ENCODE peak calls at places on chromosomes 2 and 18, in six cellular contexts. One of them, this sample, is unnamed.

GRCh38 chr18:60984496-60984895 is 348.7 kb upstream of the CDH20 start:
- ATAC-seq in upper lobe of left lung: no peak
- ATAC-seq in K562: no peak
- ATAC-seq in GM12878: no peak
- ATAC-seq in HepG2: no peak
- ATAC-seq in A549: no peak
- ATAC-seq in this sample: no peak

GRCh38 chr18:9175115-9175514 is 38.5 kb downstream of the ANKRD12 start:
- ATAC-seq in A549: no peak
- ATAC-seq in HepG2: no peak
- ATAC-seq in K562: no peak
- ATAC-seq in GM12878: no peak
- ATAC-seq in upper lobe of left lung: no peak
- ATAC-seq in this sample: no peak

GRCh38 chr2:3662239-3662638 is 4.2 kb downstream of the ALLC start:
- ATAC-seq in upper lobe of left lung: no peak
- ATAC-seq in GM12878: peak
- ATAC-seq in HepG2: no peak
- ATAC-seq in A549: no peak
- ATAC-seq in K562: peak
- ATAC-seq in this sample: no peak

GRCh38 chr18:69787825-69788547 is 159.7 kb downstream of the CD226 start:
- ATAC-seq in upper lobe of left lung: no peak
- ATAC-seq in GM12878: no peak
- ATAC-seq in HepG2: no peak
- ATAC-seq in K562: no peak
- ATAC-seq in A549: no peak
- ATAC-seq in this sample: no peak

GRCh38 chr2:177123048-177123447 is 89.5 kb upstream of the HNRNPA3 start:
- ATAC-seq in upper lobe of left lung: no peak
- ATAC-seq in A549: peak
- ATAC-seq in HepG2: no peak
- ATAC-seq in GM12878: no peak
- ATAC-seq in K562: no peak
- ATAC-seq in this sample: no peak

GRCh38 chr18:40063488-40063887 is 1891.5 kb upstream of the PIK3C3 start:
- ATAC-seq in A549: no peak
- ATAC-seq in K562: no peak
- ATAC-seq in upper lobe of left lung: no peak
- ATAC-seq in GM12878: no peak
- ATAC-seq in HepG2: no peak
- ATAC-seq in this sample: no peak

GRCh38 chr2:30026091-30027055 is 105.0 kb upstream of the ALK start:
- ATAC-seq in upper lobe of left lung: peak
- ATAC-seq in HepG2: peak
- ATAC-seq in GM12878: peak
- ATAC-seq in A549: peak
- ATAC-seq in K562: peak
- ATAC-seq in this sample: peak

GRCh38 chr2:107986278-107987217 is at the start of gene SLC5A7:
- ATAC-seq in K562: no peak
- ATAC-seq in A549: peak
- ATAC-seq in GM12878: no peak
- ATAC-seq in HepG2: peak
- ATAC-seq in upper lobe of left lung: peak
- ATAC-seq in this sample: no peak

GRCh38 chr2:23777857-23778256 is 149.1 kb downstream of the ATAD2B start:
- ATAC-seq in HepG2: no peak
- ATAC-seq in upper lobe of left lung: no peak
- ATAC-seq in GM12878: no peak
- ATAC-seq in A549: no peak
- ATAC-seq in K562: no peak
- ATAC-seq in this sample: no peak

GRCh38 chr2:33298233-33298632 is 178.2 kb upstream of the RASGRP3 start:
- ATAC-seq in GM12878: no peak
- ATAC-seq in A549: peak
- ATAC-seq in K562: no peak
- ATAC-seq in upper lobe of left lung: no peak
- ATAC-seq in HepG2: no peak
- ATAC-seq in this sample: peak

GRCh38 chr2:100067796-100068195 is 74.6 kb downstream of the AFF3 start:
- ATAC-seq in GM12878: no peak
- ATAC-seq in A549: no peak
- ATAC-seq in upper lobe of left lung: peak
- ATAC-seq in K562: no peak
- ATAC-seq in HepG2: peak
- ATAC-seq in this sample: no peak

GRCh38 chr2:127811397-127811860 is 458 bp upstream of the WDR33 start:
- ATAC-seq in GM12878: peak
- ATAC-seq in A549: no peak
- ATAC-seq in HepG2: no peak
- ATAC-seq in K562: peak
- ATAC-seq in upper lobe of left lung: peak
- ATAC-seq in this sample: peak

GRCh38 chr2:23469142-23469540 is 84.2 kb downstream of the KLHL29 start:
- ATAC-seq in GM12878: no peak
- ATAC-seq in K562: no peak
- ATAC-seq in A549: no peak
- ATAC-seq in HepG2: peak
- ATAC-seq in upper lobe of left lung: no peak
- ATAC-seq in this sample: no peak

GRCh38 chr2:70498054-70498453 is 55.6 kb downstream of the TGFA start:
- ATAC-seq in HepG2: peak
- ATAC-seq in K562: peak
- ATAC-seq in A549: peak
- ATAC-seq in GM12878: peak
- ATAC-seq in upper lobe of left lung: no peak
- ATAC-seq in this sample: no peak

GRCh38 chr2:223969315-223969714 is 12.1 kb downstream of the MRPL44 start:
- ATAC-seq in GM12878: no peak
- ATAC-seq in K562: no peak
- ATAC-seq in HepG2: no peak
- ATAC-seq in A549: no peak
- ATAC-seq in upper lobe of left lung: no peak
- ATAC-seq in this sample: no peak

GRCh38 chr2:223971731-223972130 is 14.5 kb downstream of the MRPL44 start:
- ATAC-seq in K562: no peak
- ATAC-seq in HepG2: no peak
- ATAC-seq in A549: no peak
- ATAC-seq in GM12878: no peak
- ATAC-seq in upper lobe of left lung: no peak
- ATAC-seq in this sample: no peak

GRCh38 chr2:223969856-223970255 is 12.6 kb downstream of the MRPL44 start:
- ATAC-seq in K562: peak
- ATAC-seq in upper lobe of left lung: no peak
- ATAC-seq in HepG2: no peak
- ATAC-seq in A549: peak
- ATAC-seq in GM12878: no peak
- ATAC-seq in this sample: no peak

GRCh38 chr2:223970343-223971128 is 13.3 kb downstream of the MRPL44 start:
- ATAC-seq in A549: peak
- ATAC-seq in HepG2: peak
- ATAC-seq in GM12878: peak
- ATAC-seq in upper lobe of left lung: no peak
- ATAC-seq in K562: peak
- ATAC-seq in this sample: no peak

GRCh38 chr2:223967981-223968380 is 10.7 kb downstream of the MRPL44 start:
- ATAC-seq in A549: no peak
- ATAC-seq in GM12878: no peak
- ATAC-seq in upper lobe of left lung: no peak
- ATAC-seq in HepG2: no peak
- ATAC-seq in K562: no peak
- ATAC-seq in this sample: no peak
- TF ChIP-seq POLR2A in A549: no peak
- TF ChIP-seq POLR2A in GM12878: no peak
- TF ChIP-seq POLR2A in upper lobe of left lung: no peak
- TF ChIP-seq POLR2A in HepG2: no peak
- TF ChIP-seq POLR2A in K562: no peak
- TF ChIP-seq POLR2A in this sample: no peak

GRCh38 chr2:98876741-98877140 is 59.3 kb downstream of the CRACDL start:
- ATAC-seq in HepG2: no peak
- ATAC-seq in GM12878: peak
- ATAC-seq in K562: no peak
- ATAC-seq in A549: no peak
- ATAC-seq in upper lobe of left lung: no peak
- ATAC-seq in this sample: no peak

GRCh38 chr2:98874186-98874689 is 61.8 kb downstream of the CRACDL start:
- ATAC-seq in A549: no peak
- ATAC-seq in GM12878: no peak
- ATAC-seq in upper lobe of left lung: no peak
- ATAC-seq in HepG2: no peak
- ATAC-seq in K562: no peak
- ATAC-seq in this sample: no peak

GRCh38 chr2:98875746-98876145 is 60.3 kb downstream of the CRACDL start:
- ATAC-seq in upper lobe of left lung: no peak
- ATAC-seq in HepG2: no peak
- ATAC-seq in GM12878: no peak
- ATAC-seq in A549: no peak
- ATAC-seq in K562: no peak
- ATAC-seq in this sample: no peak

GRCh38 chr2:98872526-98872925 is 63.5 kb downstream of the CRACDL start:
- ATAC-seq in upper lobe of left lung: no peak
- ATAC-seq in A549: no peak
- ATAC-seq in HepG2: no peak
- ATAC-seq in GM12878: no peak
- ATAC-seq in K562: no peak
- ATAC-seq in this sample: no peak

DNA sequence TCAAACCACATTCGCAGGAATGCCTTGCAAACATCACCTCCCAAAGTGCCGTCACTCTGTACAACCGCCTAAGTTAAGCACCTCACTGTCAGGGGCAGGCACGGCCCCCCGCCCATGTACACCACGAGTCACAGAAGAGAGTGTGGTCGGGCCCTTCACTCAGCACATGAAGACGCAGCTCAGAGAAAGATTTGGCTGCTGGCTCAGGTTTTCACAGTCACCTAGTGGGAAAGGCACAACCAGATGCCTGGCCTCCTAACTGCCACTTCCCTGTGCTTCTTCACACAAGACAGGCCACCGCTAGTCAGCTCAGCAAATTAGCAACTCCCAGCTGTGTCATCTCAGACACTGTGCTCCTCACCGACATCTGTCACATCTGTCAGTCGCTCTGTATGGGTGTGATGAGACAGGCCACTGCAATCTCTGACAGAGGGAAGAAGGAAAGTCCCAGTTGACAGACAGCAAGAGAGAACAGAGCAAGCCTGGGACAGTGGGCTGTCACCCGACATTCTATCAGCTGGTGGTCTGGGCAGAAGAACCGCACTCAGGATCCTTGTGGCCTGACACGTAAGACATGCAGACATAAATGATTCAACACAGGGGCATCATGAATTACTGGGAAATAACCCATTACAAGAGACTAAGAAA is 60.8 kb downstream of the CRACDL start:
- ATAC-seq in upper lobe of left lung: no peak
- ATAC-seq in K562: no peak
- ATAC-seq in HepG2: no peak
- ATAC-seq in GM12878: peak
- ATAC-seq in A549: no peak
- ATAC-seq in this sample: no peak
- TF ChIP-seq EP300 in upper lobe of left lung: no peak
- TF ChIP-seq EP300 in K562: no peak
- TF ChIP-seq EP300 in HepG2: no peak
- TF ChIP-seq EP300 in GM12878: no peak
- TF ChIP-seq EP300 in A549: no peak
- TF ChIP-seq EP300 in this sample: no peak

DNA sequence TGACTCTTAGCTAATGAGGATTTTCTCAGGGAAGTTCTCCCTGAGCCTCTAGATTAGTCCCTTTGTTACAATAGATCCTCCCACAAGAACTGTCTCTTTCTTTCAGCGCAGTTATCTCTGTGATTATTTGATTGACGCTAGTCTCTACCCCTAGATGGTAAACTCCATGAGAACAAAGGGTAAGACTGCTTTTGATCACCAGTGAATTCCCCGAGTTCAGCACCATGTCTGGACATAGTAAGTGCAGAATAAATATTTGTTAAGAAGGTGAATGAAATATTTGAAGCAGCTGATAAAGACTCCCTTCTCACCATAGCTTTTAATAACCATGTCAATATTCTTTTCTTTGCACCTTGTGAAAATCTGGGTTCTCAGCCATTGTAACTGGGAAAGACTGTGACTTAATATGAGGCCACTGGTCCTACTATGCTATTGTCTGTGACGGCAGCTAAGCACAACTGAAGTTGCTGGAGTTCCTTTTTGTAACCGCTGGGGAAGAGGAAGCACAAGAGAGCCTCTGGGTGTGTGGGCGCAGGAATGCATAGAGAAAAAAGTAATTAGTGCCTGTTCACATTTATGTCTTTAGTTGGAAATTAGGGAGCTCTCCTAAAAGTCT is 214.7 kb downstream of the TGIF1 start:
- ATAC-seq in A549: no peak
- ATAC-seq in GM12878: no peak
- ATAC-seq in HepG2: peak
- ATAC-seq in upper lobe of left lung: no peak
- ATAC-seq in K562: peak
- ATAC-seq in this sample: no peak
- TF ChIP-seq POLR2A in A549: no peak
- TF ChIP-seq POLR2A in GM12878: no peak
- TF ChIP-seq POLR2A in HepG2: no peak
- TF ChIP-seq POLR2A in upper lobe of left lung: no peak
- TF ChIP-seq POLR2A in K562: no peak
- TF ChIP-seq POLR2A in this sample: no peak

GRCh38 chr2:43897492-43897891 is 58.7 kb downstream of the ABCG8 start:
- ATAC-seq in GM12878: no peak
- ATAC-seq in A549: no peak
- ATAC-seq in HepG2: no peak
- ATAC-seq in upper lobe of left lung: no peak
- ATAC-seq in K562: no peak
- ATAC-seq in this sample: no peak

GRCh38 chr2:43898134-43898957 is 59.6 kb downstream of the ABCG8 start:
- ATAC-seq in A549: peak
- ATAC-seq in GM12878: no peak
- ATAC-seq in K562: peak
- ATAC-seq in HepG2: peak
- ATAC-seq in upper lobe of left lung: peak
- ATAC-seq in this sample: no peak

GRCh38 chr2:43890855-43891254 is 52.1 kb downstream of the ABCG8 start:
- ATAC-seq in upper lobe of left lung: peak
- ATAC-seq in GM12878: no peak
- ATAC-seq in A549: no peak
- ATAC-seq in HepG2: no peak
- ATAC-seq in K562: no peak
- ATAC-seq in this sample: no peak

GRCh38 chr2:43898958-43899346 is 60.2 kb downstream of the ABCG8 start:
- ATAC-seq in K562: no peak
- ATAC-seq in GM12878: no peak
- ATAC-seq in upper lobe of left lung: no peak
- ATAC-seq in HepG2: no peak
- ATAC-seq in A549: peak
- ATAC-seq in this sample: no peak

DNA sequence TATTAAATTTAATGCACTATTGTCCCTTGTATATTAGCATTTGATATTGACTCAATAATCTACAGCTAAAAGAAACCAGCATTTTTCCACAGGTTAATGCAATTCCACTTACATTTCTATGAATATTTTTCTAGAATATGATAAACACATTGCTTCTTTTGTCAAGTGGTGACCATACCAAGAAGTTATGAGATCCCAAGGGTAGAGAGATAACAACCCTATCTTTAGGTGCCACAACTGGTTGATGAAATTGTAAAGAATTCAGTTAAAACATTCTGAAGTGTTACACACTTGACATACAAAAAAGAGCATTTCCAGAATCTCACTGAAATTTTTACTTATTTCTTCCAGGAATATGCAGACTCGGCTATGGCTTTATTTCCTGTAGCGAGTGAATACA is 56.0 kb downstream of the ABCG8 start:
- ATAC-seq in HepG2: no peak
- ATAC-seq in A549: no peak
- ATAC-seq in upper lobe of left lung: no peak
- ATAC-seq in K562: no peak
- ATAC-seq in GM12878: no peak
- ATAC-seq in this sample: no peak
- TF ChIP-seq EP300 in HepG2: no peak
- TF ChIP-seq EP300 in A549: no peak
- TF ChIP-seq EP300 in upper lobe of left lung: no peak
- TF ChIP-seq EP300 in K562: peak
- TF ChIP-seq EP300 in GM12878: no peak
- TF ChIP-seq EP300 in this sample: no peak

This sample was measured in gastroesophageal sphincter.